ENCODE peak calls at places on chromosomes 11 and 22, in six cellular contexts. O, E, I, M, J and T are unnamed samples.

GRCh38 chr22:20844055-20845037 is 14.3 kb downstream of the PI4KA start:
- DNase-seq in M (no peak), E (no peak), O (no peak), I (no peak), J (no peak), T (no peak)

GRCh38 chr11:104060004-104060403 is 23.6 kb downstream of the DDI1 start:
- DNase-seq in M (no peak), J (no peak), E (no peak), I (no peak), O (no peak), T (no peak)

GRCh38 chr22:17917490-17917983 is 106.8 kb downstream of the MICAL3 start:
- DNase-seq in I (no peak), O (peak), J (peak), M (no peak), E (no peak), T (no peak)

GRCh38 chr22:26359156-26359555 is 69.9 kb upstream of the ASPHD2 start:
- DNase-seq in E (no peak), J (no peak), O (no peak), M (no peak), I (no peak), T (no peak)

GRCh38 chr22:43113516-43114251 is 3.1 kb downstream of the BIK start:
- DNase-seq in J (no peak), M (no peak), I (no peak), O (no peak), E (no peak), T (no peak)

GRCh38 chr22:20062766-20063083 is 17.3 kb upstream of the DGCR8 start:
- DNase-seq in E (no peak), O (no peak), I (no peak), J (no peak), M (no peak), T (no peak)

GRCh38 chr11:3129591-3130268 is 35.4 kb downstream of the OSBPL5 start:
- DNase-seq in E (no peak), I (peak), O (no peak), J (peak), M (no peak), T (peak)

GRCh38 chr22:43474161-43475101 is 62.6 kb downstream of the MPPED1 start:
- DNase-seq in J (no peak), O (no peak), E (no peak), M (no peak), I (no peak), T (peak)

GRCh38 chr22:50733521-50734342 is 4.3 kb upstream of the ACR start:
- DNase-seq in J (peak), O (peak), I (peak), E (peak), M (no peak), T (peak)

GRCh38 chr22:48713266-48714205 is 1114.1 kb downstream of the BRD1 start:
- DNase-seq in J (peak), E (no peak), M (no peak), I (peak), O (no peak), T (peak)

GRCh38 chr11:122486793-122487495 is 168.6 kb upstream of the UBASH3B start:
- DNase-seq in I (no peak), O (no peak), M (no peak), J (no peak), E (peak), T (no peak)

GRCh38 chr11:126702987-126703386 is 297.6 kb downstream of the KIRREL3 start:
- DNase-seq in J (no peak), I (no peak), E (no peak), M (no peak), O (no peak), T (no peak)

GRCh38 chr11:108122166-108122628 is 830 bp downstream of the ACAT1 start:
- DNase-seq in I (peak), E (peak), J (no peak), O (no peak), M (no peak), T (no peak)

GRCh38 chr22:43378011-43378704 is 33.7 kb upstream of the MPPED1 start:
- DNase-seq in M (no peak), I (no peak), O (peak), J (no peak), E (no peak), T (no peak)

DNA sequence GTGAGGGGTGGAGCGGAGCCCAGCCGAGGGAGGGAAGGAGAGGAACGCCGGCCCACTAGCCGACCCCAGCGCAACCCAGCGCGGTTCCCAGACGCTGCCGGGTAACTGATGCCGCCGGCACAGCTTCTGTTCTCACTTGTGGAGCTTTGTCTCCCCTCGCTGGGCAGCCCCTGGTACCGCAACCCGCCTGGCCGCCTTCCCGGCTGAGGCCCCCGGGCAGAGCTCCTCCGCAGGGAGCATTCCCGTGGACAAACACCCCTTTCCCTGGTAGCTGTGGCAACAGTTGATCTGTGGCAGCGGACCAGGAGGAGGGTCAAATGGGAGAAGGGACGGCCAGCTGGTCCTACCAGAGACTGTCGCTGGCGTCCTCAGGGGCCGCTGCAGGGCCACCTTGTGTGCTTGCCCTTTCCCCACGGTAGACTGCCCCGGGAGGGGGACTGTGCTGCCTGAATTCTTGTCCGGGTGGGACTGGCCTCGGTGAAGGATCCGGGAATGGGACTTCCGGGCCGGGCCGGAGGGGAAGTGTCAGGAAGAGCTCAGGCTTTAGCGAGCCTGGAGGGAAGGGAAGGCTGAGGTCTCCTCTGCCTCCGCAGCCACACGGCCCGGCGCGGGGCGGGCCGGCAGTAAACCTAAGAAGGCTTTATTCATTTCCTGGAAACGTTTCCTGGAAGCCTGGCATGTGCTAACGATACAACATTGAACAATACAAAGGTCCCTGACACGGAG is 468.0 kb downstream of the OPCML start:
- DNase-seq in I (no peak), O (peak), E (peak), M (peak), J (peak), T (no peak)
- TF ChIP-seq CTCF in I (no peak), O (no peak), E (peak), M (no peak), J (peak), T (peak)

GRCh38 chr11:71206186-71206585 is 46.2 kb downstream of the SHANK2 start:
- DNase-seq in M (no peak), I (no peak), J (peak), O (no peak), E (peak), T (peak)
- H3K4me3 ChIP-seq in M (no peak), I (no peak), J (peak), O (no peak), E (no peak), T (no peak)

GRCh38 chr11:124776865-124777645 is 15.0 kb upstream of the ESAM start:
- DNase-seq in O (no peak), J (no peak), M (peak), I (peak), E (no peak), T (no peak)
- H3K27ac ChIP-seq in O (no peak), J (no peak), M (peak), I (peak), E (no peak), T (no peak)

GRCh38 chr11:77410076-77410827 is 63.6 kb downstream of the PAK1 start:
- DNase-seq in O (no peak), E (no peak), J (no peak), M (no peak), I (no peak), T (no peak)

GRCh38 chr11:77413850-77414249 is 60.0 kb downstream of the PAK1 start:
- DNase-seq in E (no peak), M (no peak), O (no peak), J (no peak), I (no peak), T (no peak)

GRCh38 chr11:77412814-77413213 is 61.1 kb downstream of the PAK1 start:
- DNase-seq in M (no peak), O (no peak), J (no peak), I (no peak), E (no peak), T (no peak)

GRCh38 chr11:77411238-77411637 is 62.7 kb downstream of the PAK1 start:
- DNase-seq in O (peak), J (peak), E (peak), I (peak), M (no peak), T (peak)

GRCh38 chr11:77411717-77412441 is 62.0 kb downstream of the PAK1 start:
- DNase-seq in M (peak), I (peak), J (peak), O (peak), E (peak), T (peak)
- TF ChIP-seq CTCF in M (no peak), I (no peak), J (no peak), O (no peak), E (no peak), T (no peak)

GRCh38 chr11:85750646-85751045 is 60.3 kb downstream of the SYTL2 start:
- DNase-seq in I (no peak), E (no peak), M (no peak), J (no peak), O (no peak), T (no peak)

GRCh38 chr11:85752201-85752889 is 58.6 kb downstream of the SYTL2 start:
- DNase-seq in E (no peak), O (no peak), M (no peak), J (no peak), I (no peak), T (no peak)

GRCh38 chr11:85755285-85755684 is 55.7 kb downstream of the SYTL2 start:
- DNase-seq in E (no peak), M (no peak), I (no peak), O (no peak), J (no peak), T (no peak)

GRCh38 chr11:85751738-85752137 is 59.2 kb downstream of the SYTL2 start:
- DNase-seq in O (no peak), I (no peak), J (no peak), M (no peak), E (no peak), T (no peak)

DNA sequence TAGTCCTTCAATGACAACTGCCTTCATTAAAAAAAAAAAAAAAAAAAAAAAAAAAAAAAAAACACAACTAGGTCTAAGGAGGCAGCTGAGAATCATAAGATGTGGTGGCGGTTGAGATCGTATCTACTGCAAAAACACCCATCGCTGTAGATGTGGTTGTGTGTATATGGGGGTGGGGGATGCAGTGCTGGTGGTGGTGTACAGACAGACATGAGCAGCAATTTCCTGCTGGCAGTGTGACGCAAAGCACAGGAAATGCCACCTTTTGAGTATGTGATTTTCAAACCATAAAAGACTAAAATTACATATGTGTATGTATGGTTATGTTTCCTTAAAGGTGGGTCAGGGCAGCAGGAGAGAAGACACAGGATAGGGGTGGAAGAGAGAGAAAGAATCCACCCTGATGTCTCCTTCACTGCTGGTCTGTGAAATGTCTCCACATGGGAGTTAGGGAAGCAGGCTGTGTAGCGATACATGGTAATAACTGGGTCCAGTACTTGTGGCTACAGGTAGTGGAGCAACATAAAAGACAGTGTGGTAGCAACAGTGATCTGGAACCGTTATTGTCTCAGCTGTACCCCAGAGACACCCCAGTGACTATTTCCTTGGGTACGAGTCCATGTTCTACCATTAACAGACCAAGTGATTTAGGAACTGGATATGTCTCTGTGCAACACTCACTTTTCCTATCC is 57.9 kb downstream of the SYTL2 start:
- DNase-seq in I (no peak), E (no peak), J (no peak), M (no peak), O (peak), T (no peak)
- H3K4me3 ChIP-seq in I (no peak), E (no peak), J (no peak), M (no peak), O (no peak), T (no peak)

DNA sequence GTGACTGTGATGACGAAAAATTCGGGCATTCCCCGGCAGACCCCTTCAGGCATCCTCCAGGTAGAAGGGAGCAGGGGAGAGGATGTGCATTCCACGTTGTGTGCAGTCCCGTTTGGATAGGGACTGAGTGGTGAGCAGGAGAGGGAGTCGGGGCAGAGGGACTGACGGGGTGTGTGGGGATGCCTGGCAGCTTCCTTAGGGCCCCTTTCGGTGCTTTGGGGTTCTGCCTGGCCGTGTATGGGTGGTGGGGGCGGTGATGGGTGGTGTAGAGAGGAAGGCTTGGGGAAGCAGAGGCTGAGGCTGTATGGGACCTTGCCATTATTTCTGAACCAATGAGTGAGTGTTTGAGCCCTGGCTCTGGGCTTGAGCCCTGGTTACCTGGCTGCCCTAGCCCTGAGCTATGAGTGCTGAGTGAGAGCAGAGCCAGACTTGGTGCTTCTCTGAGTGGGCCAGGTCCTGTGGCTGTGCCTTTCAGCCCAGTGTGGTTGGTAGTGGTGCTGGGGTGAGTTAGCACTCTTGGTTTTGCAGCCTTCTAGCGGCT is 914 bp downstream of the INPPL1 start:
- DNase-seq in J (peak), O (no peak), I (peak), E (peak), M (no peak), T (no peak)
- H3K27ac ChIP-seq in J (peak), O (peak), I (peak), E (no peak), M (peak), T (peak)

GRCh38 chr11:61295596-61295926 is 445 bp upstream of the VWCE start:
- DNase-seq in O (no peak), I (no peak), J (no peak), M (no peak), E (no peak), T (no peak)

GRCh38 chr11:61290905-61291690 is 4.0 kb downstream of the VWCE start:
- DNase-seq in I (no peak), E (no peak), M (no peak), J (no peak), O (no peak), T (no peak)

GRCh38 chr11:61297341-61297740 is 2.2 kb upstream of the VWCE start:
- DNase-seq in O (no peak), E (no peak), I (no peak), M (no peak), J (no peak), T (no peak)

GRCh38 chr11:61294717-61295595 is at the start of gene VWCE:
- DNase-seq in J (peak), M (peak), O (peak), E (peak), I (peak), T (peak)

GRCh38 chr11:61293869-61294716 is 1.0 kb downstream of the VWCE start:
- DNase-seq in E (peak), M (peak), J (peak), O (no peak), I (peak), T (peak)
- TF ChIP-seq CTCF in E (no peak), M (no peak), J (no peak), O (no peak), I (no peak), T (no peak)

GRCh38 chr11:134665571-134666268 is 253.7 kb upstream of the B3GAT1 start:
- DNase-seq in O (no peak), I (peak), E (no peak), M (no peak), J (peak), T (no peak)
- H3K4me3 ChIP-seq in O (no peak), I (no peak), E (no peak), M (no peak), J (no peak), T (no peak)

GRCh38 chr11:45769960-45770359 is 35.0 kb upstream of the SLC35C1 start:
- DNase-seq in E (no peak), I (no peak), J (no peak), O (no peak), M (no peak), T (no peak)
- H3K27ac ChIP-seq in E (no peak), I (no peak), J (no peak), O (no peak), M (no peak), T (no peak)